ENCODE peak calls at places on chromosomes 3 and 15, in nine cellular contexts. E, R, Z, P, A, X, F, S and G are unnamed samples.

GRCh38 chr15:79640206-79640605 is 208.1 kb downstream of the MINAR1 start:
- DNase-seq in E (no peak), R (no peak), Z (no peak), P (no peak), A (no peak), X (peak; percentile 40), F (no peak), S (no peak), G (peak; percentile 26)

GRCh38 chr3:141436180-141436579 is 50.6 kb upstream of the RASA2 start:
- DNase-seq in E (no peak), R (no peak), Z (no peak), P (no peak), A (no peak), X (no peak), F (no peak), S (no peak), G (no peak)

GRCh38 chr3:14451844-14452533 is 49.6 kb downstream of the SLC6A6 start:
- DNase-seq in E (no peak), R (no peak), Z (no peak), P (peak; percentile 76), A (no peak), X (peak; percentile 70), F (no peak), S (peak; percentile 82), G (peak; percentile 76)

GRCh38 chr3:124282751-124283643 is 291.1 kb upstream of the ROPN1 start:
- DNase-seq in E (no peak), R (no peak), Z (no peak), P (peak; percentile 61), A (no peak), X (no peak), F (no peak), S (no peak), G (no peak)

GRCh38 chr3:107810195-107811071 is 280.4 kb downstream of the CD47 start:
- DNase-seq in E (no peak), R (no peak), Z (no peak), P (no peak), A (no peak), X (no peak), F (peak; percentile 38), S (no peak), G (no peak)

GRCh38 chr3:128133273-128133883 is 9.8 kb upstream of the RUVBL1 start:
- DNase-seq in E (no peak), R (peak; percentile 56), Z (no peak), P (no peak), A (peak; percentile 4), X (peak; percentile 38), F (no peak), S (no peak), G (no peak)

GRCh38 chr3:9251055-9251786 is 1.8 kb upstream of the SRGAP3 start:
- DNase-seq in E (no peak), R (no peak), Z (no peak), P (no peak), A (no peak), X (peak; percentile 31), F (no peak), S (peak; percentile 71), G (peak; percentile 54)

GRCh38 chr3:173653781-173654180 is 256.2 kb downstream of the NLGN1 start:
- DNase-seq in E (no peak), R (no peak), Z (no peak), P (no peak), A (no peak), X (no peak), F (no peak), S (no peak), G (no peak)

GRCh38 chr15:97235285-97235985 is 725.1 kb upstream of the ARRDC4 start:
- DNase-seq in E (no peak), R (peak; percentile 6), Z (peak; percentile 51), P (peak; percentile 58), A (peak; percentile 21), X (peak; percentile 41), F (peak; percentile 69), S (no peak), G (peak; percentile 58)